ENCODE peak calls at places on chromosomes 5 and 9, in six cellular contexts. One of them, this sample, is unnamed.

GRCh38 chr5:95216136-95216955 is 68.5 kb downstream of the MCTP1 start:
- DNase-seq in neural progenitor cell: peak
- DNase-seq in nucleus accumbens: no peak
- DNase-seq in gastrocnemius medialis: no peak
- DNase-seq in progenitor cell of endocrine pancreas: no peak
- DNase-seq in stomach: no peak
- DNase-seq in this sample: no peak

GRCh38 chr5:163503106-163504090 is 2.0 kb upstream of the MAT2B start:
- DNase-seq in neural progenitor cell: peak
- DNase-seq in progenitor cell of endocrine pancreas: no peak
- DNase-seq in nucleus accumbens: peak
- DNase-seq in gastrocnemius medialis: peak
- DNase-seq in stomach: peak
- DNase-seq in this sample: peak

GRCh38 chr5:65722575-65723424 is 795 bp downstream of the NLN start:
- DNase-seq in stomach: no peak
- DNase-seq in gastrocnemius medialis: peak
- DNase-seq in neural progenitor cell: peak
- DNase-seq in progenitor cell of endocrine pancreas: no peak
- DNase-seq in nucleus accumbens: peak
- DNase-seq in this sample: no peak

GRCh38 chr5:107218457-107219193 is 452.1 kb downstream of the EFNA5 start:
- DNase-seq in gastrocnemius medialis: no peak
- DNase-seq in nucleus accumbens: no peak
- DNase-seq in neural progenitor cell: no peak
- DNase-seq in stomach: no peak
- DNase-seq in progenitor cell of endocrine pancreas: no peak
- DNase-seq in this sample: no peak

GRCh38 chr5:141795421-141795820 is 82.8 kb downstream of the PCDH1 start:
- DNase-seq in gastrocnemius medialis: no peak
- DNase-seq in progenitor cell of endocrine pancreas: no peak
- DNase-seq in neural progenitor cell: peak
- DNase-seq in nucleus accumbens: no peak
- DNase-seq in stomach: no peak
- DNase-seq in this sample: no peak

GRCh38 chr9:101398930-101399640 is 434 bp downstream of the ZNF189 start:
- DNase-seq in nucleus accumbens: no peak
- DNase-seq in progenitor cell of endocrine pancreas: no peak
- DNase-seq in neural progenitor cell: no peak
- DNase-seq in gastrocnemius medialis: peak
- DNase-seq in stomach: peak
- DNase-seq in this sample: peak

GRCh38 chr9:137429974-137430722 is 7.0 kb downstream of the NOXA1 start:
- DNase-seq in progenitor cell of endocrine pancreas: no peak
- DNase-seq in gastrocnemius medialis: no peak
- DNase-seq in nucleus accumbens: no peak
- DNase-seq in stomach: peak
- DNase-seq in neural progenitor cell: peak
- DNase-seq in this sample: peak

GRCh38 chr5:171701138-171701537 is 84.5 kb upstream of the SMIM23 start:
- DNase-seq in progenitor cell of endocrine pancreas: no peak
- DNase-seq in nucleus accumbens: no peak
- DNase-seq in neural progenitor cell: no peak
- DNase-seq in stomach: no peak
- DNase-seq in gastrocnemius medialis: no peak
- DNase-seq in this sample: no peak

GRCh38 chr5:109882546-109882945 is 192.8 kb downstream of the MAN2A1 start:
- DNase-seq in gastrocnemius medialis: no peak
- DNase-seq in nucleus accumbens: no peak
- DNase-seq in neural progenitor cell: no peak
- DNase-seq in stomach: no peak
- DNase-seq in progenitor cell of endocrine pancreas: no peak
- DNase-seq in this sample: no peak

GRCh38 chr5:129382921-129383672 is 77.0 kb upstream of the ADAMTS19 start:
- DNase-seq in gastrocnemius medialis: no peak
- DNase-seq in nucleus accumbens: no peak
- DNase-seq in neural progenitor cell: no peak
- DNase-seq in progenitor cell of endocrine pancreas: no peak
- DNase-seq in stomach: no peak
- DNase-seq in this sample: no peak

GRCh38 chr9:79220246-79220645 is 351.5 kb upstream of the TLE4 start:
- DNase-seq in neural progenitor cell: no peak
- DNase-seq in nucleus accumbens: no peak
- DNase-seq in progenitor cell of endocrine pancreas: no peak
- DNase-seq in stomach: no peak
- DNase-seq in gastrocnemius medialis: no peak
- DNase-seq in this sample: no peak

GRCh38 chr9:95044731-95045508 is 272.6 kb downstream of the FANCC start:
- DNase-seq in gastrocnemius medialis: peak
- DNase-seq in nucleus accumbens: no peak
- DNase-seq in progenitor cell of endocrine pancreas: peak
- DNase-seq in neural progenitor cell: peak
- DNase-seq in stomach: peak
- DNase-seq in this sample: peak

GRCh38 chr5:94595281-94595680 is 23.1 kb downstream of the KIAA0825 start:
- DNase-seq in neural progenitor cell: no peak
- DNase-seq in stomach: no peak
- DNase-seq in nucleus accumbens: no peak
- DNase-seq in progenitor cell of endocrine pancreas: no peak
- DNase-seq in gastrocnemius medialis: no peak
- DNase-seq in this sample: no peak

GRCh38 chr5:175035882-175036533 is 311.6 kb downstream of the MSX2 start:
- DNase-seq in gastrocnemius medialis: no peak
- DNase-seq in nucleus accumbens: no peak
- DNase-seq in progenitor cell of endocrine pancreas: no peak
- DNase-seq in neural progenitor cell: no peak
- DNase-seq in stomach: no peak
- DNase-seq in this sample: no peak

GRCh38 chr9:84668204-84669007 is 1.1 kb upstream of the NTRK2 start:
- DNase-seq in progenitor cell of endocrine pancreas: peak
- DNase-seq in nucleus accumbens: peak
- DNase-seq in neural progenitor cell: peak
- DNase-seq in gastrocnemius medialis: no peak
- DNase-seq in stomach: no peak
- DNase-seq in this sample: peak

GRCh38 chr5:38540348-38540747 is 16.1 kb downstream of the LIFR start:
- DNase-seq in gastrocnemius medialis: peak
- DNase-seq in neural progenitor cell: peak
- DNase-seq in progenitor cell of endocrine pancreas: no peak
- DNase-seq in stomach: no peak
- DNase-seq in nucleus accumbens: peak
- DNase-seq in this sample: peak

GRCh38 chr5:36692791-36693763 is 86.7 kb downstream of the SLC1A3 start:
- DNase-seq in neural progenitor cell: peak
- DNase-seq in progenitor cell of endocrine pancreas: peak
- DNase-seq in nucleus accumbens: peak
- DNase-seq in stomach: peak
- DNase-seq in gastrocnemius medialis: peak
- DNase-seq in this sample: peak

GRCh38 chr9:135260776-135261175 is 173.3 kb downstream of the OLFM1 start:
- DNase-seq in progenitor cell of endocrine pancreas: no peak
- DNase-seq in nucleus accumbens: no peak
- DNase-seq in neural progenitor cell: no peak
- DNase-seq in stomach: no peak
- DNase-seq in gastrocnemius medialis: no peak
- DNase-seq in this sample: no peak

GRCh38 chr5:55480781-55481180 is 54.0 kb downstream of the PLPP1 start:
- DNase-seq in gastrocnemius medialis: no peak
- DNase-seq in nucleus accumbens: no peak
- DNase-seq in progenitor cell of endocrine pancreas: no peak
- DNase-seq in stomach: no peak
- DNase-seq in neural progenitor cell: no peak
- DNase-seq in this sample: no peak

GRCh38 chr5:65883461-65883860 is 42.9 kb upstream of the ERBIN start:
- DNase-seq in nucleus accumbens: no peak
- DNase-seq in progenitor cell of endocrine pancreas: no peak
- DNase-seq in neural progenitor cell: no peak
- DNase-seq in gastrocnemius medialis: no peak
- DNase-seq in stomach: no peak
- DNase-seq in this sample: no peak

GRCh38 chr9:110738982-110739381 is 70.4 kb downstream of the MUSK start:
- DNase-seq in gastrocnemius medialis: no peak
- DNase-seq in neural progenitor cell: no peak
- DNase-seq in stomach: no peak
- DNase-seq in nucleus accumbens: no peak
- DNase-seq in progenitor cell of endocrine pancreas: no peak
- DNase-seq in this sample: no peak

GRCh38 chr5:68240196-68240595 is 24.6 kb downstream of the PIK3R1 start:
- DNase-seq in stomach: no peak
- DNase-seq in gastrocnemius medialis: no peak
- DNase-seq in neural progenitor cell: no peak
- DNase-seq in progenitor cell of endocrine pancreas: no peak
- DNase-seq in nucleus accumbens: no peak
- DNase-seq in this sample: no peak

GRCh38 chr5:69334793-69335268 is 2.2 kb upstream of the CCDC125 start:
- DNase-seq in neural progenitor cell: peak
- DNase-seq in nucleus accumbens: peak
- DNase-seq in stomach: peak
- DNase-seq in gastrocnemius medialis: peak
- DNase-seq in progenitor cell of endocrine pancreas: peak
- DNase-seq in this sample: peak

GRCh38 chr9:86181379-86182315 is 77.8 kb downstream of the C9orf153 start:
- DNase-seq in neural progenitor cell: no peak
- DNase-seq in gastrocnemius medialis: no peak
- DNase-seq in nucleus accumbens: no peak
- DNase-seq in stomach: no peak
- DNase-seq in progenitor cell of endocrine pancreas: no peak
- DNase-seq in this sample: no peak

GRCh38 chr5:142544946-142545652 is 140.8 kb downstream of the FGF1 start:
- DNase-seq in nucleus accumbens: no peak
- DNase-seq in progenitor cell of endocrine pancreas: no peak
- DNase-seq in stomach: no peak
- DNase-seq in neural progenitor cell: no peak
- DNase-seq in gastrocnemius medialis: no peak
- DNase-seq in this sample: no peak

GRCh38 chr5:56075361-56075760 is 80.6 kb upstream of the IL6ST start:
- DNase-seq in neural progenitor cell: no peak
- DNase-seq in stomach: no peak
- DNase-seq in progenitor cell of endocrine pancreas: no peak
- DNase-seq in gastrocnemius medialis: peak
- DNase-seq in nucleus accumbens: no peak
- DNase-seq in this sample: peak

GRCh38 chr5:34496258-34496657 is 159.9 kb upstream of the RAI14 start:
- DNase-seq in gastrocnemius medialis: no peak
- DNase-seq in neural progenitor cell: no peak
- DNase-seq in nucleus accumbens: no peak
- DNase-seq in stomach: no peak
- DNase-seq in progenitor cell of endocrine pancreas: no peak
- DNase-seq in this sample: no peak

GRCh38 chr9:37935106-37935505 is 31.2 kb upstream of the SLC25A51 start:
- DNase-seq in nucleus accumbens: no peak
- DNase-seq in neural progenitor cell: no peak
- DNase-seq in stomach: no peak
- DNase-seq in gastrocnemius medialis: no peak
- DNase-seq in progenitor cell of endocrine pancreas: no peak
- DNase-seq in this sample: no peak

GRCh38 chr9:90855208-90856000 is 53.8 kb downstream of the SYK start:
- DNase-seq in neural progenitor cell: no peak
- DNase-seq in nucleus accumbens: no peak
- DNase-seq in gastrocnemius medialis: no peak
- DNase-seq in progenitor cell of endocrine pancreas: no peak
- DNase-seq in stomach: no peak
- DNase-seq in this sample: no peak

GRCh38 chr5:133942589-133943474 is 25.6 kb downstream of the C5orf15 start:
- DNase-seq in stomach: peak
- DNase-seq in neural progenitor cell: no peak
- DNase-seq in gastrocnemius medialis: no peak
- DNase-seq in nucleus accumbens: no peak
- DNase-seq in progenitor cell of endocrine pancreas: no peak
- DNase-seq in this sample: no peak

GRCh38 chr5:108312258-108312657 is 69.6 kb downstream of the FBXL17 start:
- DNase-seq in nucleus accumbens: no peak
- DNase-seq in progenitor cell of endocrine pancreas: no peak
- DNase-seq in stomach: no peak
- DNase-seq in gastrocnemius medialis: no peak
- DNase-seq in neural progenitor cell: no peak
- DNase-seq in this sample: no peak

This sample was measured in psoas muscle.